ENCODE peak calls at places on chromosomes 6 and 20, in seven cellular contexts. Y is astrocyte of the spinal cord, B is AG09309, E is tibial artery, G is HepG2, W is kidney, L is PC-3. F is an unnamed sample.

GRCh38 chr20:58483051-58483450 is 32.1 kb downstream of the APCDD1L start:
- DNase-seq in G (no peak), E (no peak), B (no peak), L (no peak), W (no peak), Y (no peak), F (no peak)

GRCh38 chr6:138529510-138529909 is 30.2 kb upstream of the NHSL1 start:
- DNase-seq in Y (peak), L (no peak), B (no peak), E (no peak), G (no peak), W (no peak), F (no peak)

GRCh38 chr6:7933794-7934193 is 23.2 kb upstream of the TXNDC5 start:
- DNase-seq in Y (no peak), B (no peak), L (no peak), E (no peak), W (no peak), G (no peak), F (no peak)

GRCh38 chr6:115485400-115485799 is 575.3 kb downstream of the FRK start:
- DNase-seq in B (peak), Y (no peak), W (no peak), G (no peak), E (no peak), L (peak), F (no peak)

GRCh38 chr6:127515234-127515793 is 3.8 kb downstream of the MTCL3 start:
- DNase-seq in E (no peak), B (no peak), G (no peak), L (no peak), Y (no peak), W (no peak), F (no peak)

GRCh38 chr6:34970962-34971361 is 81.9 kb downstream of the ANKS1A start:
- DNase-seq in E (no peak), B (peak), Y (peak), G (no peak), L (no peak), W (no peak), F (no peak)

GRCh38 chr20:38172344-38172743 is 7.3 kb upstream of the TGM2 start:
- DNase-seq in G (peak), W (no peak), Y (peak), E (no peak), B (no peak), L (peak), F (no peak)

GRCh38 chr6:24910331-24910849 is 25.4 kb downstream of the RIPOR2 start:
- DNase-seq in B (no peak), G (no peak), Y (no peak), W (peak), E (no peak), L (no peak), F (no peak)

GRCh38 chr20:44068780-44069191 is 118.2 kb downstream of the JPH2 start:
- DNase-seq in G (no peak), L (no peak), B (no peak), Y (no peak), W (peak), E (no peak), F (no peak)

GRCh38 chr20:46215913-46216707 is 92.2 kb downstream of the CDH22 start:
- DNase-seq in Y (peak), B (no peak), G (peak), L (peak), W (no peak), E (no peak), F (no peak)

GRCh38 chr6:1311400-1312192 is at the start of gene FOXQ1:
- DNase-seq in W (peak), L (peak), Y (peak), E (no peak), B (no peak), G (peak), F (no peak)

GRCh38 chr6:47414517-47415167 is 62.9 kb upstream of the CD2AP start:
- DNase-seq in Y (peak), L (peak), W (no peak), B (peak), G (peak), E (no peak), F (no peak)

DNA sequence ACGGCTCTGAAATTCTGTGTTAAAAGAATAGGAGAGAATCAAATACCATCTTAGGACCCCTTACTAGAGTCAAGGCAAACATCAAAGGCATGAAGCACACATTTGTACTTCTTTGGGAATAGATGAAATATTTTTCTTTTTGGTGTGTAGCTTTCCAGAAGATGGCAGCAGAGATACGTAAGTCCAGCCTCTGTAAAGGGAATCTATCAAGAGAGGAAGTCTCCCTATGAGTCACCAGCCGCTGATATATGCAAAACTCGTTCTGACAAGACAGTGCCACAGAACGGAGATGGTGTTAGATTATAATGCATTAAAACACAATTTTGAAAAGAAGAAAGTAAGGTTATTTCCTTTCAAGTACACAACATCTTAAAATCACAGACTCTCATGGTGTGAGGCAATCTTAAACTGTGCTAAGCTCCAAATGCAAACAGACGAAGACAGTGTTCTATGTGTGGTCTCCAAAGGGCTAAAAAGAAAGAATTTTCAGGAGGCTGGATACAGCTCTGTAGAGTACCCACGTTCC is 120.0 kb upstream of the AGPAT4 start:
- DNase-seq in G (peak), E (peak), B (no peak), W (no peak), Y (peak), L (peak), F (no peak)
- H3K4me3 ChIP-seq in G (no peak), E (no peak), B (no peak), W (no peak), Y (no peak), L (peak), F (peak)

GRCh38 chr20:1856419-1856818 is 38.8 kb upstream of the SIRPA start:
- DNase-seq in W (no peak), Y (no peak), E (no peak), B (no peak), L (no peak), G (no peak), F (no peak)
- TF ChIP-seq CTCF in W (no peak), Y (no peak), E (no peak), B (no peak), L (no peak), G (no peak), F (no peak)

GRCh38 chr6:12288211-12288618 is 1.9 kb upstream of the EDN1 start:
- DNase-seq in L (peak), W (no peak), G (no peak), Y (no peak), B (no peak), E (no peak), F (no peak)
- H3K4me3 ChIP-seq in L (peak), W (no peak), G (no peak), Y (no peak), B (no peak), E (no peak), F (no peak)

GRCh38 chr20:32336918-32337347 is 21.2 kb upstream of the ASXL1 start:
- DNase-seq in W (no peak), Y (peak), L (peak), E (no peak), B (no peak), G (peak), F (no peak)
- TF ChIP-seq CTCF in W (peak), Y (peak), L (peak), E (peak), B (peak), G (peak), F (peak)

GRCh38 chr6:113909224-113909856 is 52.2 kb downstream of the MARCKS start:
- DNase-seq in L (peak), E (no peak), B (peak), W (no peak), G (peak), Y (peak), F (peak)
- H3K4me3 ChIP-seq in L (no peak), E (no peak), B (no peak), W (no peak), G (no peak), Y (no peak), F (no peak)